ENCODE peak calls at places on chromosome 13, in four cellular contexts. U, N, O and K are unnamed samples. For H3K4me1, H3K9me3 and H3K27me3, the result is how much of the 10 kb centered on the place peaks cover.

GRCh38 chr13:83765796-83766195 is 116.5 kb downstream of the SLITRK1 start:
- DNase-seq in U (no peak), N (no peak), O (no peak), K (peak)

GRCh38 chr13:37617162-37617561 is 18.6 kb upstream of the POSTN start:
- DNase-seq in U (no peak), N (no peak), O (no peak), K (no peak)

GRCh38 chr13:90415902-90416301 is 931.6 kb upstream of the MIR17HG start:
- DNase-seq in U (no peak), N (no peak), O (no peak), K (peak)

GRCh38 chr13:45943965-45944364 is 92.4 kb upstream of the SIAH3 start:
- DNase-seq in U (no peak), N (no peak), O (no peak), K (no peak)

GRCh38 chr13:59279024-59279423 is 884.7 kb downstream of the DIAPH3 start:
- DNase-seq in U (no peak), N (no peak), O (no peak), K (no peak)

GRCh38 chr13:69199664-69200063 is 908.0 kb upstream of the ATXN8OS start:
- DNase-seq in U (no peak), N (no peak), O (no peak), K (no peak)

GRCh38 chr13:99974939-99975561 is 3.5 kb upstream of the ZIC5 start:
- DNase-seq in U (no peak), N (no peak), O (no peak), K (no peak)

GRCh38 chr13:86907116-86907515 is 764.1 kb upstream of the SLITRK5 start:
- DNase-seq in U (no peak), N (no peak), O (no peak), K (no peak)

GRCh38 chr13:39095500-39095899 is 57.2 kb downstream of the NHLRC3 start:
- DNase-seq in U (no peak), N (no peak), O (no peak), K (no peak)

GRCh38 chr13:98977568-98978270 is at the start of gene DOCK9:
- DNase-seq in U (peak), N (peak), O (peak), K (peak)

GRCh38 chr13:26923824-26924605 is 163.4 kb upstream of the GPR12 start:
- DNase-seq in U (no peak), N (no peak), O (no peak), K (no peak)

GRCh38 chr13:44249439-44249838 is 124.2 kb upstream of the SERP2 start:
- DNase-seq in U (peak), N (peak), O (no peak), K (no peak)

GRCh38 chr13:64591981-64592380 is 2638.2 kb downstream of the PCDH9 start:
- DNase-seq in U (no peak), N (no peak), O (no peak), K (no peak)

GRCh38 chr13:95262837-95263381 is 38.3 kb downstream of the ABCC4 start:
- DNase-seq in U (no peak), N (no peak), O (no peak), K (no peak)

GRCh38 chr13:87570669-87571068 is 100.5 kb upstream of the SLITRK5 start:
- DNase-seq in U (no peak), N (no peak), O (no peak), K (peak)

GRCh38 chr13:28257305-28257704 is 119.0 kb downstream of the PAN3 start:
- DNase-seq in U (no peak), N (no peak), O (no peak), K (no peak)
- H3K4me1 ChIP-seq in U (under half), N (under half), O (under half), K (under half)

GRCh38 chr13:51637852-51638496 is 53.7 kb downstream of the WDFY2 start:
- DNase-seq in U (no peak), N (no peak), O (no peak), K (no peak)
- H3K9me3 ChIP-seq in U (under half), N (under half), O (under half), K (under half)

GRCh38 chr13:110307697-110308376 is 753 bp downstream of the COL4A2 start:
- DNase-seq in U (no peak), N (peak), O (no peak), K (peak)
- H3K27me3 ChIP-seq in U (half or more), N (under half), O (half or more), K (under half)

GRCh38 chr13:80262051-80262695 is 78.8 kb downstream of the SPRY2 start:
- DNase-seq in U (no peak), N (no peak), O (no peak), K (no peak)

GRCh38 chr13:80259159-80259558 is 81.8 kb downstream of the SPRY2 start:
- DNase-seq in U (no peak), N (no peak), O (no peak), K (no peak)

GRCh38 chr13:80255946-80256345 is 85.0 kb downstream of the SPRY2 start:
- DNase-seq in U (no peak), N (no peak), O (no peak), K (no peak)

GRCh38 chr13:80251403-80251802 is 89.5 kb downstream of the SPRY2 start:
- DNase-seq in U (no peak), N (no peak), O (no peak), K (peak)

DNA sequence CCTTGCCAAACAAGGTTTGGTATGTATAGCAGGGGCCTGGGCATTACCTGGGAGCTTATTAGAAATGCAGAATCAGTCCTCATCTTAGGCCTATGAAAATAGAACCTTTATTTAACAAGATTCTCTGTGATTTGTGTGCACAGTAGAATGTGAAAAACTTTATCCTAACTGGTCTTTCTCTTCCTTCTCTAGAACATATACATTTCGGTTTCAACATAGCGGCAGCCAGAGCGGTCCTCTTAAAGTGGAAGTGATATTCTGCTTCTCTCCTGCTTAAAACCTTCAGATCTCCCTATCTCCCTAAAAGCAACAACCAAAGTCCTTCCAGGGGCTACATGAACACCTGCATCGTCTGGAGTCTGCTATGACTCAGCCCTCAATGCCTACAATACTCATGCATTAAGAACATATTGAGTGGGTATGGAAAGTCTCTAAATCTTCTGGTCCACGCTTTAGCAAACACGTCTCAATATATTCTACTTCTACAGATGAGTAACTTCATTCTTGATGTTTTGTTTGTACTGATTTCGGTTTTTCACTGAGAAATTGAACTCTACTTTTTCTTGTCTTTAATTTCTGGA is 84.5 kb downstream of the SPRY2 start:
- DNase-seq in U (no peak), N (no peak), O (no peak), K (no peak)
- H3K4me1 ChIP-seq in U (under half), N (under half), O (under half), K (under half)